ENCODE peak calls at places on chromosomes 12 and 14, in ten cellular contexts. I is IMR-90, K is upper lobe of left lung, R is heart left ventricle, O is H1, B is neural progenitor cell, N is BE2C, M is mucosa of descending colon, V is thoracic aorta, Q is colonic mucosa. U is an unnamed sample. For H3K4me1, the result is how much of the 10 kb centered on the place peaks cover.

GRCh38 chr12:6828671-6829531 is 694 bp downstream of the P3H3 start:
- DNase-seq in I (peak), K (peak), R (peak), O (peak), B (peak), N (no peak), M (peak), V (no peak), Q (no peak), U (peak)

GRCh38 chr12:70367268-70368141 is 1.4 kb downstream of the KCNMB4 start:
- DNase-seq in I (peak), K (no peak), R (no peak), O (no peak), B (peak), N (no peak), M (peak), V (no peak), Q (peak), U (no peak)

GRCh38 chr12:77766224-77766623 is 64.5 kb upstream of the NAV3 start:
- DNase-seq in I (no peak), K (no peak), R (no peak), O (no peak), B (no peak), N (no peak), M (no peak), V (no peak), Q (no peak), U (no peak)

GRCh38 chr12:89525002-89525823 is 617 bp upstream of the GALNT4 start:
- DNase-seq in I (peak), K (peak), R (peak), O (peak), B (peak), N (peak), M (peak), V (no peak), Q (peak), U (peak)

GRCh38 chr14:104393898-104394605 is 185.5 kb upstream of the C14orf180 start:
- DNase-seq in I (no peak), K (peak), R (peak), O (no peak), B (no peak), N (peak), M (peak), V (no peak), Q (peak), U (peak)

GRCh38 chr12:8692573-8692972 is 5.2 kb upstream of the RIMKLB start:
- DNase-seq in I (peak), K (peak), R (no peak), O (peak), B (peak), N (no peak), M (peak), V (no peak), Q (peak), U (no peak)

GRCh38 chr12:96106137-96106536 is 70.8 kb upstream of the LTA4H start:
- DNase-seq in I (no peak), K (no peak), R (no peak), O (no peak), B (no peak), N (no peak), M (no peak), V (no peak), Q (no peak), U (no peak)

GRCh38 chr12:75505706-75506312 is 5.6 kb downstream of the KRR1 start:
- DNase-seq in I (peak), K (no peak), R (no peak), O (no peak), B (no peak), N (no peak), M (no peak), V (no peak), Q (no peak), U (no peak)

GRCh38 chr12:57837779-57838562 is 8.6 kb downstream of the CTDSP2 start:
- DNase-seq in I (peak), K (peak), R (peak), O (no peak), B (peak), N (no peak), M (no peak), V (no peak), Q (no peak), U (peak)

GRCh38 chr14:59547310-59547709 is 29.3 kb downstream of the CCDC175 start:
- DNase-seq in I (no peak), K (no peak), R (no peak), O (no peak), B (no peak), N (no peak), M (no peak), V (no peak), Q (no peak), U (no peak)

GRCh38 chr14:37330910-37331309 is 133.2 kb downstream of the MIPOL1 start:
- DNase-seq in I (no peak), K (no peak), R (no peak), O (no peak), B (no peak), N (no peak), M (no peak), V (no peak), Q (no peak), U (no peak)

GRCh38 chr14:51209457-51209856 is 30.6 kb upstream of the TMX1 start:
- DNase-seq in I (no peak), K (no peak), R (no peak), O (no peak), B (no peak), N (peak), M (no peak), V (no peak), Q (no peak), U (no peak)

GRCh38 chr14:57390037-57390805 is at the start of gene NAA30:
- DNase-seq in I (peak), K (peak), R (peak), O (peak), B (peak), N (peak), M (peak), V (peak), Q (peak), U (peak)

GRCh38 chr14:55245657-55246268 is 25.5 kb upstream of the FBXO34 start:
- DNase-seq in I (peak), K (peak), R (no peak), O (no peak), B (peak), N (peak), M (peak), V (no peak), Q (peak), U (no peak)

GRCh38 chr12:6089041-6089823 is 35.2 kb downstream of the VWF start:
- DNase-seq in I (peak), K (peak), R (no peak), O (no peak), B (no peak), N (no peak), M (no peak), V (no peak), Q (no peak), U (no peak)

GRCh38 chr12:48002773-48003218 is 1.5 kb downstream of the COL2A1 start:
- DNase-seq in I (peak), K (no peak), R (peak), O (peak), B (peak), N (no peak), M (peak), V (no peak), Q (no peak), U (no peak)

GRCh38 chr14:53409974-53410373 is 256.9 kb upstream of the DDHD1 start:
- DNase-seq in I (peak), K (no peak), R (no peak), O (no peak), B (no peak), N (no peak), M (no peak), V (no peak), Q (no peak), U (no peak)

GRCh38 chr14:33647385-33647786 is 303.5 kb downstream of the EGLN3 start:
- DNase-seq in I (peak), K (no peak), R (no peak), O (no peak), B (no peak), N (no peak), M (no peak), V (no peak), Q (no peak), U (no peak)

GRCh38 chr12:52992699-52993557 is 13.3 kb upstream of the EIF4B start:
- DNase-seq in I (peak), K (no peak), R (no peak), O (no peak), B (no peak), N (no peak), M (peak), V (no peak), Q (peak), U (no peak)

GRCh38 chr14:51873221-51873893 is 12.9 kb downstream of the GNG2 start:
- DNase-seq in I (peak), K (no peak), R (no peak), O (no peak), B (no peak), N (no peak), M (peak), V (no peak), Q (no peak), U (no peak)

GRCh38 chr14:25237845-25238244 is 187.9 kb upstream of the STXBP6 start:
- DNase-seq in I (peak), K (no peak), R (no peak), O (peak), B (peak), N (no peak), M (peak), V (no peak), Q (peak), U (no peak)

GRCh38 chr14:77800814-77801213 is 905 bp downstream of the ADCK1 start:
- DNase-seq in I (no peak), K (no peak), R (no peak), O (no peak), B (no peak), N (no peak), M (no peak), V (no peak), Q (no peak), U (no peak)

GRCh38 chr14:77809011-77809410 is 9.1 kb downstream of the ADCK1 start:
- DNase-seq in I (no peak), K (no peak), R (no peak), O (no peak), B (no peak), N (no peak), M (no peak), V (no peak), Q (no peak), U (no peak)

GRCh38 chr14:77805703-77806102 is 5.8 kb downstream of the ADCK1 start:
- DNase-seq in I (no peak), K (no peak), R (no peak), O (no peak), B (no peak), N (no peak), M (no peak), V (no peak), Q (no peak), U (no peak)

GRCh38 chr14:77808250-77808649 is 8.3 kb downstream of the ADCK1 start:
- DNase-seq in I (no peak), K (no peak), R (no peak), O (no peak), B (no peak), N (no peak), M (no peak), V (no peak), Q (no peak), U (no peak)

GRCh38 chr14:77804592-77804991 is 4.7 kb downstream of the ADCK1 start:
- DNase-seq in I (no peak), K (no peak), R (no peak), O (peak), B (peak), N (no peak), M (peak), V (no peak), Q (peak), U (no peak)
- TF ChIP-seq CTCF in I (peak), K (peak), R (no peak), O (peak), B (peak), N (peak), M (peak), V (no peak), Q (no peak), U (peak)

GRCh38 chr14:69632752-69633151 is 21.4 kb downstream of the SUSD6 start:
- DNase-seq in I (no peak), K (no peak), R (no peak), O (no peak), B (no peak), N (no peak), M (no peak), V (no peak), Q (no peak), U (no peak)
- H3K4me1 ChIP-seq in I (half or more), K (half or more), R (half or more), O (under half), B (half or more), N (under half), M (under half), V (half or more), Q (under half), U (half or more)

DNA sequence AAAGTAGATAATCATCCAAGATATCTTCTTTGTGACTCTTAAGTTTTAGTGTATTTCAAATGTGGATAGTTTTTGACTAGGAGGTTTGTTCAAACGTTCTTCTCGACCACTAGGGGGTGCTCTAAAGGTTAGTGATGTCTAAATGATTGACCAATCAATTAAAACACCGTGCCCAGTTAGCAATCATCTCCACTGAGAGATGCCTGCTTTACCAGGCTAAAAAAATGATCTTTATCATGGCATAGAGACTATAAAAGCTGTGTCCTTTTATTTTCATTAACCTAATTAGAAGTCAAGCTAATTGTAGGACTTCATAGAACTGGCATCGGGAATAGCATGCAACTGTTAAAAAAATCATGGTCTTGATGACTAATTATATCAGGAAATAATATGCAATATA is 153.9 kb downstream of the PRKCH start:
- DNase-seq in I (peak), K (no peak), R (no peak), O (no peak), B (peak), N (no peak), M (peak), V (no peak), Q (no peak), U (no peak)
- TF ChIP-seq CTCF in I (peak), K (peak), R (peak), O (no peak), B (peak), N (peak), M (peak), V (peak), Q (peak), U (peak)

GRCh38 chr12:119601877-119602536 is 8.4 kb downstream of the TMEM233 start:
- DNase-seq in I (no peak), K (no peak), R (no peak), O (no peak), B (no peak), N (no peak), M (no peak), V (no peak), Q (no peak), U (no peak)
- H3K4me1 ChIP-seq in I (under half), K (under half), R (under half), O (under half), B (under half), N (under half), M (under half), V (under half), Q (under half), U (under half)

GRCh38 chr14:29016050-29016900 is 249.7 kb downstream of the FOXG1 start:
- DNase-seq in I (peak), K (no peak), R (no peak), O (peak), B (peak), N (peak), M (no peak), V (no peak), Q (no peak), U (no peak)
- TF ChIP-seq CTCF in I (peak), K (peak), R (peak), O (peak), B (peak), N (peak), M (no peak), V (no peak), Q (no peak), U (peak)

DNA sequence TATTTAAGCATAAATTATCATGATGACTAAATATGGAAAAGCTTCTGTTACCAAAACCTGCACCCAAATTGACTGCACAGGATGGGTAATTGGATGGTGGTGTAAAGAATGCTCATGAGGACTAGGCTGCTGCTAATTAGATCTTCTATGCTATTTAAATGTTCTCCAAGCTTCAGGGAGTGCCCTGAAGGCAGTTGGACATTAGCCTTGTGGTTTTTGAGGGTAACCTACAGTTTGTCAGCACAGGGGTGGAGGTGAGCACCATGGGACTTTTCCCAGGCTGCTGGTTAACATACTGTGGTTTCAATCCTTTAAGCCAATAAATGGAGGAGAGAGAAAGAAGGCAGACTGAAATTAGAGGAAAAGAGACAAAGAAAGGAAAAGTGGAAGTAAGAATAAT is 145.0 kb downstream of the WIF1 start:
- DNase-seq in I (no peak), K (no peak), R (no peak), O (no peak), B (no peak), N (no peak), M (no peak), V (no peak), Q (no peak), U (no peak)
- H3K4me1 ChIP-seq in I (under half), K (under half), R (under half), O (under half), B (under half), N (under half), M (under half), V (under half), Q (under half), U (under half)

DNA sequence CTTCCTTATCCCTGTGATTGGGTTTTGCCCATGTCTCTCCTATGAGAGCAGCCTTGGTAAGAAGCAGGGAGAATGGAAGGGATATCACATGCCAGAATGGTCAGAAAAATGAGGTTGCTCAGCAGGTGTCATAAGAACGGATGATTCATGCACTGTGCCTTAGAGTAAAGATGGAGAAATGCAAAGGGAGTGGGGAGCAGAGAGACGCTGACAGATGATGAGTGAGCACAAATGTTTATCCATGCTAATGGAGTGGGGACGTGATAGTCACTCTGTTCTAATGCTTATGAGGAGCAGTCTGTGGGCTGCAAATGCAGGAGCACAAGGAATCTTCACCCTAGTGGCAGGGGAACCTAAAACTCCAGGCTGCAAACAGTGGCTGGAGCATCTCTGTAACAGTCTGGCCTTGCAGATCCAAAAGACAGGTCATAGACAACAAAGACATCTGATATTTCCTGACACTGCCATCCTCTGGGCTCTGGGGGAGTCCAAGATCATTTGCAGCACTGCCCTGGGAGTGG is 243.2 kb downstream of the CACNA1C start:
- DNase-seq in I (peak), K (no peak), R (no peak), O (no peak), B (no peak), N (no peak), M (no peak), V (no peak), Q (no peak), U (no peak)
- TF ChIP-seq CTCF in I (no peak), K (no peak), R (no peak), O (no peak), B (no peak), N (no peak), M (no peak), V (no peak), Q (no peak), U (no peak)

DNA sequence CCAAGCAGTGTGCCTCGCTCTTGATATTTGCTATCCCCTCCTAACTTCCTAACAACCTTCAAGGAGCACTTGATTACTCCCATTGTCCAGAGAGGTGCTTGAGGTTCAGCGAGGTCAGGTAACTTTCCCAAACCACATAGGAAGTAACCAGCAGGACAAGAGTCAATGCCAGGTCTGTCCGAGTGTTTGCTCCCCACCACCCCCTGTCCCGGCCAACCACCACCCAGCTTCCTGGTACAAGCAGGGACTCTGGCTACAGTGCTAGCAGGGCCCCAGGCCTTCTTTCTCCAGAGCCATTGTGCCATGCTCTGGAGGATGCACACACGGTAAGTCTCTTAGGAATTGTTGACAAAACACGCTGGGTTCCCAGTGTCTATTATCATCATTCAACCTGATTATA is 49.2 kb downstream of the SYNE3 start:
- DNase-seq in I (no peak), K (peak), R (peak), O (no peak), B (no peak), N (no peak), M (no peak), V (no peak), Q (no peak), U (no peak)
- H3K4me1 ChIP-seq in I (under half), K (under half), R (under half), O (under half), B (under half), N (under half), M (under half), V (under half), Q (under half), U (half or more)

GRCh38 chr12:109192358-109192757 is 76.0 kb downstream of the ACACB start:
- DNase-seq in I (peak), K (no peak), R (no peak), O (no peak), B (no peak), N (no peak), M (no peak), V (no peak), Q (no peak), U (no peak)
- TF ChIP-seq CTCF in I (no peak), K (no peak), R (no peak), O (no peak), B (no peak), N (no peak), M (no peak), V (no peak), Q (no peak), U (no peak)

U was measured in left ventricle myocardium inferior.